ENCODE peak calls at places on chromosome 6, in eight cellular contexts. O is tibial artery; Z is EL; P is stimulated activated CD4-positive, alpha-beta T cell treated with anti-CD3 and anti-CD28 coated beads, Interleukin-4, amount 100 ng/mL, for 48 hours; V is AG08395; C is GM12892; S is GM20000; F is putamen. U is an unnamed sample.

GRCh38 chr6:150153905-150154492 is 11.2 kb downstream of the PPP1R14C start:
- DNase-seq in P (no peak), Z (no peak), O (no peak), C (no peak), F (no peak), S (no peak), V (no peak), U (no peak)

GRCh38 chr6:129575378-129576118 is 134.4 kb downstream of the ARHGAP18 start:
- DNase-seq in V (peak), P (no peak), S (no peak), C (no peak), O (no peak), F (peak), Z (peak), U (no peak)

GRCh38 chr6:118776607-118777549 is 117.1 kb upstream of the ASF1A start:
- DNase-seq in P (peak), S (peak), V (peak), Z (peak), C (peak), O (peak), F (peak), U (peak)

GRCh38 chr6:159996087-159996622 is 27.3 kb downstream of the IGF2R start:
- DNase-seq in V (no peak), P (no peak), C (no peak), Z (no peak), O (no peak), F (no peak), S (no peak), U (no peak)

GRCh38 chr6:134830945-134831344 is 119.0 kb downstream of the ALDH8A1 start:
- DNase-seq in C (no peak), F (no peak), P (no peak), O (no peak), V (no peak), Z (no peak), S (no peak), U (no peak)

GRCh38 chr6:118697554-118697953 is 46.2 kb upstream of the CEP85L start:
- DNase-seq in V (no peak), F (no peak), S (no peak), O (no peak), Z (no peak), P (no peak), C (no peak), U (no peak)

GRCh38 chr6:168385858-168386735 is 54.9 kb upstream of the SMOC2 start:
- DNase-seq in P (no peak), V (no peak), C (no peak), F (no peak), Z (no peak), S (no peak), O (no peak), U (no peak)

GRCh38 chr6:150767585-150768164 is 97.8 kb upstream of the MTHFD1L start:
- DNase-seq in C (no peak), Z (no peak), P (no peak), F (no peak), O (no peak), S (no peak), V (peak), U (no peak)

GRCh38 chr6:43762410-43762768 is 7.6 kb upstream of the VEGFA start:
- DNase-seq in V (no peak), C (no peak), F (no peak), P (no peak), S (no peak), O (no peak), Z (no peak), U (no peak)

GRCh38 chr6:52426667-52427066 is 6.5 kb downstream of the EFHC1 start:
- DNase-seq in V (no peak), C (no peak), P (no peak), F (no peak), S (no peak), Z (no peak), O (no peak), U (no peak)

GRCh38 chr6:131886517-131886916 is 64.7 kb downstream of the CCN2 start:
- DNase-seq in F (no peak), C (no peak), S (no peak), V (no peak), O (no peak), P (no peak), Z (no peak), U (no peak)

GRCh38 chr6:16078064-16078463 is 50.8 kb upstream of the MYLIP start:
- DNase-seq in F (no peak), Z (no peak), V (no peak), C (no peak), P (no peak), S (peak), O (no peak), U (no peak)

GRCh38 chr6:44667226-44667625 is 279.7 kb downstream of the CDC5L start:
- DNase-seq in S (no peak), V (peak), F (no peak), Z (peak), P (no peak), O (no peak), C (no peak), U (no peak)

GRCh38 chr6:65170273-65170672 is 536.8 kb downstream of the EYS start:
- DNase-seq in P (no peak), Z (no peak), O (no peak), V (no peak), S (no peak), F (no peak), C (no peak), U (no peak)

GRCh38 chr6:16108996-16109658 is 19.8 kb upstream of the MYLIP start:
- DNase-seq in C (no peak), V (no peak), F (no peak), Z (no peak), S (no peak), P (no peak), O (no peak), U (no peak)

GRCh38 chr6:36130672-36131516 is 581 bp downstream of the MAPK13 start:
- DNase-seq in V (peak), P (peak), Z (no peak), O (peak), C (peak), S (peak), F (no peak), U (peak)

GRCh38 chr6:101803146-101803545 is 409.6 kb downstream of the GRIK2 start:
- DNase-seq in O (no peak), V (no peak), C (no peak), F (no peak), Z (peak), S (no peak), P (no peak), U (no peak)

GRCh38 chr6:168964138-168964892 is 289.3 kb downstream of the THBS2 start:
- DNase-seq in S (no peak), C (no peak), V (peak), F (no peak), O (no peak), Z (peak), P (no peak), U (no peak)